ENCODE peak calls at places on chromosomes 13 and 19, in seven cellular contexts. One of them, this sample, is unnamed.
A peak's percentile ranks its signal among the peaks of the same experiment; 100 is the strongest.

GRCh38 chr19:19997656-19998268 is 41.5 kb downstream of the ZNF682 start:
- DNase-seq in stomach: peak; percentile 27
- DNase-seq in body of pancreas: peak; percentile 79
- DNase-seq in GM12892: no peak
- DNase-seq in tibial nerve: no peak
- DNase-seq in GM12891: no peak
- DNase-seq in A549: no peak
- DNase-seq in this sample: peak; percentile 11

GRCh38 chr19:56969726-56970125 is 129.2 kb upstream of the PEG3 start:
- DNase-seq in stomach: no peak
- DNase-seq in body of pancreas: no peak
- DNase-seq in GM12892: no peak
- DNase-seq in tibial nerve: no peak
- DNase-seq in GM12891: no peak
- DNase-seq in A549: no peak
- DNase-seq in this sample: no peak

GRCh38 chr19:30450101-30450500 is 77.9 kb downstream of the ZNF536 start:
- DNase-seq in stomach: no peak
- DNase-seq in body of pancreas: no peak
- DNase-seq in GM12892: no peak
- DNase-seq in tibial nerve: no peak
- DNase-seq in GM12891: no peak
- DNase-seq in A549: no peak
- DNase-seq in this sample: no peak

GRCh38 chr13:80499536-80500280 is 158.8 kb upstream of the SPRY2 start:
- DNase-seq in stomach: no peak
- DNase-seq in body of pancreas: no peak
- DNase-seq in GM12892: no peak
- DNase-seq in tibial nerve: no peak
- DNase-seq in GM12891: no peak
- DNase-seq in A549: no peak
- DNase-seq in this sample: no peak

GRCh38 chr13:33145667-33146066 is 129.4 kb downstream of the KL start:
- DNase-seq in stomach: no peak
- DNase-seq in body of pancreas: no peak
- DNase-seq in GM12892: no peak
- DNase-seq in tibial nerve: no peak
- DNase-seq in GM12891: no peak
- DNase-seq in A549: no peak
- DNase-seq in this sample: no peak

GRCh38 chr19:30667227-30667626 is 295.0 kb downstream of the ZNF536 start:
- DNase-seq in stomach: peak; percentile 13
- DNase-seq in body of pancreas: no peak
- DNase-seq in GM12892: no peak
- DNase-seq in tibial nerve: no peak
- DNase-seq in GM12891: no peak
- DNase-seq in A549: no peak
- DNase-seq in this sample: no peak

GRCh38 chr13:97849305-97849704 is 104.2 kb upstream of the IPO5 start:
- DNase-seq in stomach: no peak
- DNase-seq in body of pancreas: no peak
- DNase-seq in GM12892: no peak
- DNase-seq in tibial nerve: no peak
- DNase-seq in GM12891: no peak
- DNase-seq in A549: peak; percentile 13
- DNase-seq in this sample: peak; percentile 38

GRCh38 chr19:682678-683320 is 6.6 kb downstream of the FSTL3 start:
- DNase-seq in stomach: no peak
- DNase-seq in body of pancreas: no peak
- DNase-seq in GM12892: no peak
- DNase-seq in tibial nerve: no peak
- DNase-seq in GM12891: no peak
- DNase-seq in A549: no peak
- DNase-seq in this sample: no peak

GRCh38 chr13:79589605-79590511 is 108.9 kb downstream of the NDFIP2 start:
- DNase-seq in stomach: no peak
- DNase-seq in body of pancreas: no peak
- DNase-seq in GM12892: no peak
- DNase-seq in tibial nerve: no peak
- DNase-seq in GM12891: no peak
- DNase-seq in A549: no peak
- DNase-seq in this sample: no peak

GRCh38 chr19:46713781-46714522 is 3.0 kb downstream of the PRKD2 start:
- DNase-seq in stomach: peak; percentile 94
- DNase-seq in body of pancreas: peak; percentile 96
- DNase-seq in GM12892: peak; percentile 81
- DNase-seq in tibial nerve: peak; percentile 96
- DNase-seq in GM12891: peak; percentile 83
- DNase-seq in A549: peak; percentile 99
- DNase-seq in this sample: peak; percentile 93

GRCh38 chr13:37412271-37412683 is 186.3 kb downstream of the POSTN start:
- DNase-seq in stomach: no peak
- DNase-seq in body of pancreas: no peak
- DNase-seq in GM12892: no peak
- DNase-seq in tibial nerve: no peak
- DNase-seq in GM12891: no peak
- DNase-seq in A549: no peak
- DNase-seq in this sample: no peak

GRCh38 chr19:55373993-55374757 is 2.5 kb upstream of the TMEM190 start:
- DNase-seq in stomach: no peak
- DNase-seq in body of pancreas: no peak
- DNase-seq in GM12892: no peak
- DNase-seq in tibial nerve: no peak
- DNase-seq in GM12891: no peak
- DNase-seq in A549: peak; percentile 75
- DNase-seq in this sample: peak; percentile 88

GRCh38 chr19:821976-822773 is 420 bp upstream of the PLPPR3 start:
- DNase-seq in stomach: no peak
- DNase-seq in body of pancreas: no peak
- DNase-seq in GM12892: no peak
- DNase-seq in tibial nerve: no peak
- DNase-seq in GM12891: no peak
- DNase-seq in A549: no peak
- DNase-seq in this sample: no peak

GRCh38 chr19:35670686-35671085 is 4.4 kb downstream of the UPK1A start:
- DNase-seq in stomach: no peak
- DNase-seq in body of pancreas: no peak
- DNase-seq in GM12892: no peak
- DNase-seq in tibial nerve: no peak
- DNase-seq in GM12891: no peak
- DNase-seq in A549: no peak
- DNase-seq in this sample: no peak

GRCh38 chr19:35669974-35670373 is 3.7 kb downstream of the UPK1A start:
- DNase-seq in stomach: no peak
- DNase-seq in body of pancreas: no peak
- DNase-seq in GM12892: no peak
- DNase-seq in tibial nerve: no peak
- DNase-seq in GM12891: no peak
- DNase-seq in A549: no peak
- DNase-seq in this sample: no peak

GRCh38 chr19:35673121-35673804 is 6.9 kb downstream of the UPK1A start:
- DNase-seq in stomach: peak; percentile 43
- DNase-seq in body of pancreas: peak; percentile 31
- DNase-seq in GM12892: peak; percentile 49
- DNase-seq in tibial nerve: no peak
- DNase-seq in GM12891: peak; percentile 46
- DNase-seq in A549: peak; percentile 99
- DNase-seq in this sample: peak; percentile 85

GRCh38 chr19:35671818-35672217 is 5.5 kb downstream of the UPK1A start:
- DNase-seq in stomach: no peak
- DNase-seq in body of pancreas: no peak
- DNase-seq in GM12892: no peak
- DNase-seq in tibial nerve: no peak
- DNase-seq in GM12891: no peak
- DNase-seq in A549: no peak
- DNase-seq in this sample: no peak

GRCh38 chr19:35675589-35676140 is 9.3 kb downstream of the UPK1A start:
- DNase-seq in stomach: no peak
- DNase-seq in body of pancreas: no peak
- DNase-seq in GM12892: no peak
- DNase-seq in tibial nerve: no peak
- DNase-seq in GM12891: no peak
- DNase-seq in A549: no peak
- DNase-seq in this sample: no peak
- TF ChIP-seq POLR2A in stomach: no peak
- TF ChIP-seq POLR2A in body of pancreas: no peak
- TF ChIP-seq POLR2A in GM12892: no peak
- TF ChIP-seq POLR2A in tibial nerve: no peak
- TF ChIP-seq POLR2A in GM12891: no peak
- TF ChIP-seq POLR2A in A549: no peak
- TF ChIP-seq POLR2A in this sample: no peak

GRCh38 chr19:11538232-11539036 is at the start of gene CNN1:
- DNase-seq in stomach: peak; percentile 29
- DNase-seq in body of pancreas: no peak
- DNase-seq in GM12892: no peak
- DNase-seq in tibial nerve: peak; percentile 13
- DNase-seq in GM12891: no peak
- DNase-seq in A549: no peak
- DNase-seq in this sample: no peak
- TF ChIP-seq POLR2A in stomach: peak; percentile 42
- TF ChIP-seq POLR2A in body of pancreas: no peak
- TF ChIP-seq POLR2A in GM12892: no peak
- TF ChIP-seq POLR2A in tibial nerve: no peak
- TF ChIP-seq POLR2A in GM12891: no peak
- TF ChIP-seq POLR2A in A549: no peak
- TF ChIP-seq POLR2A in this sample: no peak

DNA sequence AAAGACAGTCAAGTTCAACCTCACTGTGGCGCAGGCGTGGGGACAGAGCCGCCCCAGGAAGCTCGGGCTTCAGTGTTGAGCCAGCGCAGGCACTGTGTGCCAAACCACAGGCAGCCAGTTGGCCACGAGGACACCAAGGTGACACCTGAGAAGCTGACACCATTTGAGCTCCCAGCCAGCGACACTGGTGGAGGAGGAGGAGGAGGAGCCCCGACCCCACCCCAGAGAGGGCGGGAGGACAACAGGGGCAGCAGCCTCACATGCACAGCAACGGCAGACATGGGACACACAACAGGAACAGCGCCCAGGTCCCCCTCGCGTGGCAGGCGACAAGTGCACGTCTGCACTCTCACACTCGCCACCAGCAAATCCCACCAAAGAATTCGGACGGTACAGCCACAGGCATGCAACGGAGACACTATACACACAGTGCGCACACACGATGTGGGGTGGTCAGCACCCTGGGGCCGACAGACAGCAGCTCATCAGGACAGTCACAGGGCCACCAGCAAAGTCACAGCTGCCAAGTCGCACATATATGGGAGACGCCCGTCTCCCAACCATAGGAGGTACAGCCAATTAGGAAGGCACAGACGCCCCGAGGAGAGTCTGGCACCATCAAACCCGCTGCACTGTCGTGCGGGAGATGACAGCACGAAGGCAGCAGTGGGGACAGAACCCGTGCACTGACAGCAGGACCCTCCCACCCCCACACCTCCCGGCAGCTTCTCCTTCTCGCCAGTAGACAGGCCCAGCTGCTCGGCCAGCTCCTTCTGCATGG is 3.4 kb downstream of the EIF3G start:
- DNase-seq in stomach: no peak
- DNase-seq in body of pancreas: no peak
- DNase-seq in GM12892: no peak
- DNase-seq in tibial nerve: no peak
- DNase-seq in GM12891: no peak
- DNase-seq in A549: no peak
- DNase-seq in this sample: no peak
- TF ChIP-seq POLR2A in stomach: no peak
- TF ChIP-seq POLR2A in body of pancreas: no peak
- TF ChIP-seq POLR2A in GM12892: peak; percentile 62
- TF ChIP-seq POLR2A in tibial nerve: no peak
- TF ChIP-seq POLR2A in GM12891: peak; percentile 67
- TF ChIP-seq POLR2A in A549: no peak
- TF ChIP-seq POLR2A in this sample: no peak

DNA sequence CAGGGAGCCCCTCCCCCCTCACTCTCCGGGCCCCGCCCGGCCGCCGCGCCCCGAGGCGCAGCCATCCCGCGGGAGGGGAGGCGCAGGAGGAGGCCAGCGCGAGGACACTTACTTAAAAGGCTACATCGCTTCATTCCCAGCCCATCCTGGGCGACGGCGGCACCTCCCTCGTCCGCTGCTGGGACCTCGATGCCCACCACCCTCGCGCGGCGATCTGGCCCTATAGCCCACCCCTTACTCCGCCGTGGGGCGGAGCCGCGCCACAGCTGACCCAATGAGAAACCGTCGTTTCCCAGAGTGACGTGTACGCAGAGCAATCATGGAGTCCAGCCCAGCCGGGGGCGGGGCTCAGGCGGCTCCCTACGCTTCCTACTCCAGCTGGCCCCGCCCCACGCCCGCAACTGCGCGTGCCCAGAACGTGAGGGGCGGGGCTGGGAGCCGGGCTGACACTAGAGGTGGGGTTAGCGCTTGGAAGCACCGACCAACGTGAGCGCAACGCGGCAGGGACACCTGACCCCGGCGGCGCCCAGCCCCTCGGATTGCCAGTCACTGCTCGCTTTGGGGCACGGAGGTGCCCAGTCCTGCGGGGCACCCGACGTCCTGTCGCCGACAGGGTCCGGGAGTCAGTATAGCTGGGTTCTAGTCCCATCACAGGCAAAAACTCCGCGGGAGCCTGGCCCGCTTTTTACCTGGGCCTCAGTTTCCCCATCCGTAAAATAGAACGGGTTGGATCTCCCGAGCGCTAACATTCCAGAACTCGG is at the start of gene ANKRD27:
- DNase-seq in stomach: peak; percentile 99
- DNase-seq in body of pancreas: peak; percentile 99
- DNase-seq in GM12892: peak; percentile 93
- DNase-seq in tibial nerve: peak; percentile 97
- DNase-seq in GM12891: peak; percentile 91
- DNase-seq in A549: peak; percentile 100
- DNase-seq in this sample: peak; percentile 99
- TF ChIP-seq POLR2A in stomach: no peak
- TF ChIP-seq POLR2A in body of pancreas: peak; percentile 19
- TF ChIP-seq POLR2A in GM12892: peak; percentile 67
- TF ChIP-seq POLR2A in tibial nerve: no peak
- TF ChIP-seq POLR2A in GM12891: peak; percentile 47
- TF ChIP-seq POLR2A in A549: peak; percentile 87
- TF ChIP-seq POLR2A in this sample: peak; percentile 79

DNA sequence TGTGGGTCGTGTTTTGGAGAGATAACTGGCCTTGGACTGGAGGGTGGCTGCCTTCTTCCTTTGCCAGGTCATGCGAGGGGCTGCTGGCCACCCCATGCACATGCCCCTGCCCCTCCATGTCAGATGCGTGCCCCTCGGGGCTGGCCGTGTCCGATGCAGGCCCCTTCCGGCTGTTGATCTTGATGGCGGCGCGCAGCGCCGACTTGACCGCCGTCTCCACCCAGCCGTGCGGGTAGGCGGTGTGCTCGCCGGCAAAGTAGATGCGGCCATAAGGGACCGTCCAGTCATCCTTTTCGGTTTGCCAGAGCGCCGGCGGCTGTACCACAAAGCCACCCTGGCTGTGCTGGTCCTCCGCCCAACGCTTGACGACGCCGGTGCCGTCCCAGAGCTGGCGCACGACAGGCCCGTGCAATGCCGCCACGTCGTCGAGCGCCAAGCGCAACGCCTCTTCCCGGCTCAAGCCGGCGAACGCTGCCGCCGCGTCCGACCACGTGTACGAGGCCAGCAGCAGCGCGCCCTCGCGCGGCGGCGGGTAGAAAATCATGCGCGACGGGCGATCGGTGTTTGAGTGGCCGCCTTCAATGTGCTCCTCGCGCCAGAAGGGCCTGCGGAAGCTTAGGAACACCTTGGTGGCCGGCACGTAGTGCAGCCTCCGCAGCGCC is 6.9 kb downstream of the IL4I1 start:
- DNase-seq in stomach: peak; percentile 77
- DNase-seq in body of pancreas: peak; percentile 75
- DNase-seq in GM12892: no peak
- DNase-seq in tibial nerve: peak; percentile 74
- DNase-seq in GM12891: peak; percentile 59
- DNase-seq in A549: peak; percentile 61
- DNase-seq in this sample: no peak
- TF ChIP-seq POLR2A in stomach: no peak
- TF ChIP-seq POLR2A in body of pancreas: no peak
- TF ChIP-seq POLR2A in GM12892: no peak
- TF ChIP-seq POLR2A in tibial nerve: no peak
- TF ChIP-seq POLR2A in GM12891: no peak
- TF ChIP-seq POLR2A in A549: no peak
- TF ChIP-seq POLR2A in this sample: no peak

This sample was measured in H54.